ENCODE peak calls at places on chromosome 10, in six cellular contexts. M is brain microvascular endothelial cell; H is NCI-H1092 treated with DMSO at 0.1 percent for 48 hours; Z is stimulated activated CD8-positive, alpha-beta memory T cell treated with anti-CD3 and anti-CD28 coated beads, Interleukin-4, amount 100 ng/mL, for 1 hour; T is fibroblast of gingiva; D is WTC11. J is an unnamed sample.

GRCh38 chr10:43140414-43140813 is 2.2 kb downstream of the CSGALNACT2 start:
- DNase-seq in M (peak; percentile 78), H (no peak), Z (no peak), T (peak; percentile 92), D (no peak), J (no peak)

GRCh38 chr10:37855691-37856090 is 1.7 kb downstream of the ZNF248 start:
- DNase-seq in M (no peak), H (no peak), Z (no peak), T (no peak), D (no peak), J (no peak)

GRCh38 chr10:97574374-97575100 is 2.0 kb downstream of the ANKRD2 start:
- DNase-seq in M (peak; percentile 22), H (peak; percentile 8), Z (no peak), T (peak; percentile 82), D (no peak), J (peak; percentile 97)

GRCh38 chr10:29067161-29067560 is 221.7 kb upstream of the LYZL1 start:
- DNase-seq in M (peak; percentile 16), H (no peak), Z (no peak), T (no peak), D (no peak), J (no peak)

GRCh38 chr10:34254596-34254995 is 560.5 kb downstream of the PARD3 start:
- DNase-seq in M (peak; percentile 74), H (no peak), Z (no peak), T (peak; percentile 10), D (no peak), J (peak; percentile 78)

GRCh38 chr10:8975535-8975934 is 921.0 kb downstream of the GATA3 start:
- DNase-seq in M (no peak), H (no peak), Z (no peak), T (no peak), D (no peak), J (peak; percentile 54)

GRCh38 chr10:14146005-14146404 is 184.7 kb downstream of the FRMD4A start:
- DNase-seq in M (peak; percentile 26), H (no peak), Z (no peak), T (peak; percentile 43), D (no peak), J (no peak)

GRCh38 chr10:131892817-131893675 is 7.8 kb upstream of the PPP2R2D start:
- DNase-seq in M (no peak), H (no peak), Z (no peak), T (no peak), D (no peak), J (no peak)

GRCh38 chr10:24721254-24722106 is 2.2 kb downstream of the ARHGAP21 start:
- DNase-seq in M (no peak), H (no peak), Z (no peak), T (peak; percentile 1), D (peak; percentile 28), J (peak; percentile 74)

GRCh38 chr10:94024407-94024806 is 30.7 kb downstream of the PLCE1 start:
- DNase-seq in M (no peak), H (no peak), Z (no peak), T (no peak), D (no peak), J (no peak)

GRCh38 chr10:102460836-102461186 is 9.5 kb upstream of the C10orf95 start:
- DNase-seq in M (no peak), H (peak; percentile 39), Z (no peak), T (no peak), D (no peak), J (no peak)

GRCh38 chr10:91313-91712 is 42.2 kb upstream of the TUBB8 start:
- DNase-seq in M (no peak), H (no peak), Z (no peak), T (no peak), D (no peak), J (no peak)

GRCh38 chr10:30538086-30538485 is 91.5 kb downstream of the LYZL2 start:
- DNase-seq in M (peak; percentile 22), H (no peak), Z (no peak), T (no peak), D (no peak), J (peak; percentile 67)